ENCODE peak calls at places on chromosome 18, in seven cellular contexts. G is stimulated activated CD4-positive, alpha-beta T cell treated with anti-CD3 and anti-CD28 coated beads, Interleukin-1b, Interleukin-23, amount 100 ng/mL, for 24 hours; P is activated CD4-positive, alpha-beta T cell treated with anti-CD3 and anti-CD28 coated beads for 48 hours; J is adrenal gland; F is HFFc6; S is endothelial cell of umbilical vein; L is lung. V is an unnamed sample.

GRCh38 chr18:59909289-59910036 is 9.7 kb downstream of the PMAIP1 start:
- DNase-seq in G (no peak), P (no peak), J (no peak), F (no peak), S (peak; percentile 66), L (no peak), V (no peak)

GRCh38 chr18:63141777-63142176 is 177.8 kb downstream of the BCL2 start:
- DNase-seq in G (no peak), P (no peak), J (no peak), F (no peak), S (no peak), L (no peak), V (no peak)

GRCh38 chr18:31740180-31740579 is 20.5 kb downstream of the SLC25A52 start:
- DNase-seq in G (no peak), P (no peak), J (no peak), F (no peak), S (no peak), L (no peak), V (no peak)

GRCh38 chr18:72407048-72407447 is 137.1 kb downstream of the CBLN2 start:
- DNase-seq in G (no peak), P (no peak), J (no peak), F (no peak), S (no peak), L (no peak), V (no peak)

GRCh38 chr18:59605633-59606192 is 91.5 kb downstream of the CCBE1 start:
- DNase-seq in G (no peak), P (no peak), J (peak; percentile 51), F (peak; percentile 81), S (no peak), L (no peak), V (no peak)

GRCh38 chr18:21958256-21958655 is 211.1 kb upstream of the GATA6 start:
- DNase-seq in G (no peak), P (no peak), J (no peak), F (no peak), S (no peak), L (no peak), V (no peak)

GRCh38 chr18:14921547-14921946 is 173.6 kb downstream of the ANKRD30B start:
- DNase-seq in G (no peak), P (no peak), J (no peak), F (no peak), S (no peak), L (no peak), V (no peak)

GRCh38 chr18:53698907-53699306 is 525.6 kb downstream of the MBD2 start:
- DNase-seq in G (no peak), P (peak; percentile 2), J (no peak), F (no peak), S (no peak), L (peak; percentile 62), V (peak; percentile 3)

GRCh38 chr18:75341897-75342296 is 85.6 kb downstream of the SMIM21 start:
- DNase-seq in G (no peak), P (no peak), J (no peak), F (no peak), S (no peak), L (no peak), V (no peak)

GRCh38 chr18:23377669-23378469 is 75.2 kb upstream of the RIOK3 start:
- DNase-seq in G (no peak), P (peak; percentile 7), J (peak; percentile 33), F (peak; percentile 78), S (peak; percentile 90), L (no peak), V (peak; percentile 61)

GRCh38 chr18:41490861-41491260 is 464.2 kb upstream of the PIK3C3 start:
- DNase-seq in G (no peak), P (no peak), J (no peak), F (no peak), S (no peak), L (no peak), V (no peak)

GRCh38 chr18:57973889-57974288 is 70.1 kb upstream of the NEDD4L start:
- DNase-seq in G (no peak), P (no peak), J (no peak), F (no peak), S (no peak), L (no peak), V (no peak)

V was measured in erythroblast.